ENCODE peak calls at places on chromosomes 1 and 21, in ten cellular contexts. G is CD8-positive, alpha-beta T cell; R is activated CD4-positive, alpha-beta T cell treated with anti-CD3 and anti-CD28 coated beads, Interleukin-2, amount 10 ng/mL, durations not matched to agents 7 days and 5 days; E is activated CD4-positive, alpha-beta memory T cell treated with anti-CD3 and anti-CD28 coated beads, Interleukin-2, amount 10 ng/mL, durations not matched to agents 7 days and 5 days; J is CD4-positive, alpha-beta memory T cell; M is mammary epithelial cell; K is cardiac muscle cell; Z is occipital lobe; B is IMR-90; Q is EL. D is an unnamed sample.

GRCh38 chr1:241310451-241310850 is 46.6 kb downstream of the RGS7 start:
- DNase-seq in G (no peak), R (no peak), E (no peak), J (no peak), M (peak), K (no peak), Z (no peak), B (peak), Q (peak), D (no peak)

GRCh38 chr1:3219725-3220467 is 150.9 kb downstream of the PRDM16 start:
- DNase-seq in G (no peak), R (no peak), E (no peak), J (no peak), M (no peak), K (no peak), Z (no peak), B (no peak), Q (no peak), D (no peak)

GRCh38 chr21:46213620-46214286 is 14.8 kb downstream of the LSS start:
- DNase-seq in G (no peak), R (no peak), E (no peak), J (no peak), M (no peak), K (no peak), Z (no peak), B (no peak), Q (no peak), D (peak)

GRCh38 chr1:192861860-192862259 is 53.0 kb downstream of the RGS2 start:
- DNase-seq in G (no peak), R (no peak), E (no peak), J (no peak), M (peak), K (no peak), Z (no peak), B (no peak), Q (no peak), D (no peak)

GRCh38 chr1:232450626-232451025 is 179.3 kb downstream of the SIPA1L2 start:
- DNase-seq in G (no peak), R (no peak), E (no peak), J (no peak), M (no peak), K (no peak), Z (no peak), B (peak), Q (peak), D (no peak)

GRCh38 chr1:36160949-36161485 is 5.1 kb downstream of the MAP7D1 start:
- DNase-seq in G (peak), R (peak), E (peak), J (peak), M (peak), K (peak), Z (no peak), B (peak), Q (peak), D (no peak)

GRCh38 chr1:228309548-228310067 is 97.0 kb downstream of the TRIM11 start:
- DNase-seq in G (no peak), R (no peak), E (no peak), J (no peak), M (no peak), K (no peak), Z (no peak), B (no peak), Q (no peak), D (no peak)

GRCh38 chr1:5650283-5651026 is 341.8 kb downstream of the NPHP4 start:
- DNase-seq in G (peak), R (no peak), E (peak), J (no peak), M (no peak), K (no peak), Z (no peak), B (no peak), Q (no peak), D (no peak)

GRCh38 chr1:245691897-245692296 is 537.1 kb downstream of the KIF26B start:
- DNase-seq in G (no peak), R (no peak), E (no peak), J (no peak), M (no peak), K (no peak), Z (no peak), B (no peak), Q (no peak), D (no peak)

GRCh38 chr1:200644021-200644420 is 23.5 kb upstream of the KIF14 start:
- DNase-seq in G (no peak), R (no peak), E (no peak), J (no peak), M (no peak), K (no peak), Z (no peak), B (no peak), Q (no peak), D (no peak)

GRCh38 chr1:239719642-239720258 is 333.4 kb downstream of the CHRM3 start:
- DNase-seq in G (peak), R (peak), E (peak), J (peak), M (no peak), K (no peak), Z (no peak), B (no peak), Q (no peak), D (no peak)

GRCh38 chr1:161484613-161485012 is 20.6 kb upstream of the FCGR2A start:
- DNase-seq in G (no peak), R (no peak), E (no peak), J (no peak), M (no peak), K (peak), Z (no peak), B (no peak), Q (no peak), D (peak)

GRCh38 chr1:47786301-47786700 is 210.9 kb downstream of the TRABD2B start:
- DNase-seq in G (no peak), R (no peak), E (no peak), J (no peak), M (no peak), K (no peak), Z (no peak), B (no peak), Q (no peak), D (no peak)